ENCODE peak calls at places on chromosomes 11 and 22, in six cellular contexts. V is IMR-90, N is BJ, R is GM23338, H is mucosa of descending colon, Y is heart left ventricle. C is an unnamed sample. For H3K36me3, the result is how much of the 10 kb centered on the place peaks cover.

GRCh38 chr11:12489246-12489772 is 111.9 kb downstream of the PARVA start:
- DNase-seq in V (no peak), N (no peak), R (no peak), H (no peak), Y (no peak), C (no peak)

GRCh38 chr11:46555269-46556054 is 38.4 kb downstream of the AMBRA1 start:
- DNase-seq in V (no peak), N (no peak), R (no peak), H (no peak), Y (no peak), C (peak)

GRCh38 chr11:14362613-14363012 is 3.6 kb upstream of the RRAS2 start:
- DNase-seq in V (no peak), N (no peak), R (no peak), H (no peak), Y (peak), C (no peak)

GRCh38 chr11:77361184-77361583 is 59.7 kb upstream of the GDPD4 start:
- DNase-seq in V (peak), N (peak), R (peak), H (no peak), Y (no peak), C (peak)

GRCh38 chr22:22143448-22143847 is 101.1 kb upstream of the VPREB1 start:
- DNase-seq in V (no peak), N (no peak), R (no peak), H (no peak), Y (no peak), C (no peak)

GRCh38 chr11:65576867-65577755 is 1.3 kb downstream of the EHBP1L1 start:
- DNase-seq in V (peak), N (no peak), R (no peak), H (peak), Y (peak), C (no peak)

GRCh38 chr11:20522536-20522935 is 76.9 kb upstream of the SLC6A5 start:
- DNase-seq in V (no peak), N (no peak), R (peak), H (no peak), Y (no peak), C (no peak)

GRCh38 chr11:17989306-17989705 is 23.5 kb downstream of the SERGEF start:
- DNase-seq in V (no peak), N (no peak), R (no peak), H (no peak), Y (no peak), C (no peak)

GRCh38 chr11:30499940-30500339 is 86.2 kb downstream of the MPPED2 start:
- DNase-seq in V (no peak), N (no peak), R (no peak), H (no peak), Y (no peak), C (no peak)

GRCh38 chr11:304915-305833 is 2.4 kb upstream of the IFITM2 start:
- DNase-seq in V (peak), N (no peak), R (peak), H (peak), Y (peak), C (peak)

GRCh38 chr11:11931461-11932055 is 76.9 kb downstream of the DKK3 start:
- DNase-seq in V (peak), N (no peak), R (peak), H (peak), Y (peak), C (peak)

GRCh38 chr22:21446128-21446826 is 20.9 kb upstream of the TMEM191C start:
- DNase-seq in V (no peak), N (no peak), R (no peak), H (no peak), Y (no peak), C (no peak)

GRCh38 chr22:35728639-35729308 is 11.1 kb downstream of the APOL5 start:
- DNase-seq in V (no peak), N (no peak), R (no peak), H (peak), Y (no peak), C (no peak)

GRCh38 chr11:86699036-86699791 is 26.8 kb upstream of the ME3 start:
- DNase-seq in V (peak), N (no peak), R (no peak), H (no peak), Y (no peak), C (no peak)

GRCh38 chr22:19105456-19105855 is 16.8 kb downstream of the DGCR2 start:
- DNase-seq in V (no peak), N (no peak), R (no peak), H (no peak), Y (no peak), C (no peak)

GRCh38 chr11:73218830-73219215 is 742 bp downstream of the P2RY2 start:
- DNase-seq in V (no peak), N (no peak), R (no peak), H (peak), Y (no peak), C (no peak)
- H3K4me3 ChIP-seq in V (no peak), N (no peak), R (peak), H (peak), Y (peak), C (peak)

GRCh38 chr22:40279017-40279416 is 67.3 kb upstream of the ADSL start:
- DNase-seq in V (no peak), N (no peak), R (no peak), H (no peak), Y (no peak), C (no peak)
- H3K36me3 ChIP-seq in V (under half), N (under half), R (under half), H (under half), Y (half or more), C (under half)

GRCh38 chr11:43947003-43947500 is 4.6 kb downstream of the C11orf96 start:
- DNase-seq in V (peak), N (no peak), R (peak), H (no peak), Y (no peak), C (no peak)
- TF ChIP-seq CTCF in V (peak), N (peak), R (peak), H (no peak), Y (peak), C (peak)

GRCh38 chr11:90220391-90220790 is 2.5 kb downstream of the CHORDC1 start:
- DNase-seq in V (peak), N (no peak), R (no peak), H (no peak), Y (no peak), C (peak)
- H3K4me3 ChIP-seq in V (peak), N (no peak), R (peak), H (no peak), Y (no peak), C (no peak)

DNA sequence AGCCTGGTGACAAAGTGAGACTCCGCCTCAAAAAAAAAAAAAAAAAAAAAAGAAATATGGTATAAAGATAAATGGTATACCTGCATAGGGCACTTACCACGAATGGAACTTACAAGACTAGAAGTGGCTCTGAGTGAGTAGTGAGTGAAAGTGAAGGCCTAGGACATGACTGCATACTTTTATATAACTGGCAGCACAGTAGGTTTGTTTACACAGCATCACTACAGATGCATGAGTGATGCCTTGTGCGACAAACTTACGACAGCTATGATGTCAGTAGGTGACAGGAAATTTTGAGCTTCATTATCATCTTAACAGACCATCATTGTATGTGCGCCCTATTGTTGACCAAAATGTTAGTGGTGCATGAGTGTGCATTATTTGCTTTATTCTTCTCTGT is 17.7 kb downstream of the XRCC6 start:
- DNase-seq in V (no peak), N (no peak), R (no peak), H (no peak), Y (no peak), C (no peak)
- H3K36me3 ChIP-seq in V (half or more), N (under half), R (half or more), H (under half), Y (half or more), C (half or more)

GRCh38 chr11:69540118-69541000 is 58.9 kb downstream of the LINC01488 start:
- DNase-seq in V (no peak), N (no peak), R (peak), H (no peak), Y (peak), C (no peak)
- TF ChIP-seq CTCF in V (no peak), N (no peak), R (no peak), H (no peak), Y (no peak), C (peak)

DNA sequence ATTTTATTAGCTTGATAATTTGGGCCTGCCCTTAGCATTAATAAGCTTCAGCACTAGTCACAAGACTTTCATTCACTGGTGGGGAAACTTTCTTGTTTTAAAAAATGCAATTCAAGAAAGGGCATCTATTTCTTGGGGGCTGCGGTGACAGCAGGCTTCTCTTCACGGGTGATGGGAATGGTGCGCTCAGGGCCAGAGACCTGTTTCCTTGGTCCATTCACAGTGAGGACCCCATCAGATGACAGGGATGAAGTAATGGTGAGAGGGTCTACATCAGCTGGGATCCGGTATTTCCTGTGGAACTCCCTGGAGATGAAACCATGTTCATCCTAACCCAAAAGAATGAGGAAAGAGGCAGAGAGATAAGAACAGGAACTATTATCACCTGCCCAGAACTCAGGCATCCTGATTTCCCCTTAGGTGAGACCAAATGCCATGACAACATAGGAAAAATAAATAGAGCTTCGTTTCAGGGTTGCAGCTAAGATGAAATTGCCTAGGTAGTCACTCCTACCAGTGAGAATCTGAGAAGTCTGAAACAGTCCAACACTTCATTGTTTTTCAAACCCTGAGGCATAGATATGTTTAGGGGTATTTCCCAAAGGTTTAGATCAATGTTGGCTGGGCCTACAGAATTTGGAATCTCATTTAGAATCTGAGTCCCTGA is 2.8 kb downstream of the CRYAB start:
- DNase-seq in V (no peak), N (no peak), R (no peak), H (no peak), Y (no peak), C (no peak)
- H3K4me3 ChIP-seq in V (no peak), N (no peak), R (no peak), H (no peak), Y (peak), C (no peak)

DNA sequence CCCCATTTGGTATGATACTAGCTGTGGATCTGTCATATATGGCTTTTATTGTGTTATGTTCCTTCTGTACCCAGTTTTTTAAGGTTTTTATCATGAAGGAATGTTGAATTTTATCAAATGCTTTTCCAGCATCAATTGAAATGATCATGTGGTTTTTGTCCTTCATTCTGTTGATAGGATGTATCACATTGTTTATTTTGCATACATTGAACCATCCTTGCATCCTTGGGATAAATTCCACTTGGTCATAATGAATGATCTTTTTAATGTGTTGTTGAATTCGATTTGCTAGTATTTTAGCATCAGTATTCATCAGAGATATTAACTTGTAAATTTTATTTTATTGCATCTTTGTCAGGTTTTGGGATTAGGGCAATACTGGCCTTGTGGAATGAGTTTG is 31.1 kb downstream of the TAF1D start:
- DNase-seq in V (no peak), N (no peak), R (no peak), H (no peak), Y (no peak), C (no peak)
- H3K36me3 ChIP-seq in V (under half), N (under half), R (under half), H (under half), Y (half or more), C (under half)

C was measured in brain microvascular endothelial cell.